ENCODE peak calls at places on chromosomes 3 and 15, in six cellular contexts. P, Q, G, O, C and X are unnamed samples.

GRCh38 chr3:169813757-169814517 is 1.2 kb upstream of the LRRC34 start:
- DNase-seq in Q (no peak), G (peak), O (no peak), P (peak), C (no peak), X (peak)

GRCh38 chr3:112097378-112097777 is 11.2 kb downstream of the C3orf52 start:
- DNase-seq in C (peak), P (no peak), Q (no peak), G (peak), O (peak), X (peak)

GRCh38 chr3:46932455-46933225 is 43.9 kb downstream of the CCDC12 start:
- DNase-seq in G (no peak), Q (no peak), O (no peak), C (no peak), P (no peak), X (no peak)

GRCh38 chr3:188489639-188490405 is 335.9 kb downstream of the LPP start:
- DNase-seq in Q (no peak), C (no peak), P (no peak), G (no peak), O (no peak), X (no peak)

GRCh38 chr15:70160803-70161565 is 63.3 kb upstream of the TLE3 start:
- DNase-seq in Q (no peak), C (no peak), G (no peak), P (no peak), O (no peak), X (no peak)

GRCh38 chr3:44962606-44963393 is 13.2 kb downstream of the ZDHHC3 start:
- DNase-seq in O (no peak), G (no peak), Q (no peak), C (no peak), P (no peak), X (no peak)

GRCh38 chr3:133862161-133862560 is 33.5 kb downstream of the RAB6B start:
- DNase-seq in P (no peak), O (no peak), G (no peak), C (no peak), Q (no peak), X (no peak)

GRCh38 chr3:8816106-8816505 is 46.7 kb upstream of the OXTR start:
- DNase-seq in P (no peak), G (no peak), O (no peak), Q (no peak), C (no peak), X (no peak)

GRCh38 chr15:92527197-92527596 is 128.4 kb downstream of the FAM174B start:
- DNase-seq in G (no peak), Q (no peak), O (no peak), P (no peak), C (no peak), X (peak)

GRCh38 chr15:74535388-74536084 is 5.5 kb upstream of the ARID3B start:
- DNase-seq in O (no peak), Q (no peak), G (no peak), C (no peak), P (no peak), X (no peak)
- TF ChIP-seq JUND in O (no peak), Q (no peak), G (no peak), C (no peak), P (no peak), X (no peak)

DNA sequence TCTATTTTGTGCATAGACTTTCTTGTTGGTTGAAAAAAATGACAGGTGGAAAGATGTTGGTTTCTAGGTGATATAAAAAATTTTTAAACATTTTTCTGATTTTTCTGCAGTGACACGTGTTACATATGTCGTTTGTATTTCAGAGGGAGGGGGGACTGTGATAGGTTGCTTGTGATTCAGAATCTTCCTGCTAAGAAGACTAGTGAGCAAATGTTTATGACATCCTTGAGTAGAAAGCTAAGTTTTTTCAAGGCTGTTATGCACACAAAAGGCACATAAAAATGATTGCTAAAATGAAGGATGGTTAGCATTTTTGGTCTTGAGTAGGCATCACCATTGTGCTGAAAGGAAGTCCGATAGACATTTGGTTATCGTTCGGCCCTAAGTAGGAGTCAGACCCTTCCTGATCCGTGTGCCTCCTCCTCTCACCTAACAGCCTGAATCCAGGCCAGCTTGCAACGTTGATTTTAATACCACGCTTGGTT is 1.5 kb downstream of the ZNF639 start:
- DNase-seq in G (no peak), P (no peak), O (no peak), C (peak), Q (peak), X (no peak)
- TF ChIP-seq JUND in G (no peak), P (no peak), O (no peak), C (no peak), Q (no peak), X (no peak)

DNA sequence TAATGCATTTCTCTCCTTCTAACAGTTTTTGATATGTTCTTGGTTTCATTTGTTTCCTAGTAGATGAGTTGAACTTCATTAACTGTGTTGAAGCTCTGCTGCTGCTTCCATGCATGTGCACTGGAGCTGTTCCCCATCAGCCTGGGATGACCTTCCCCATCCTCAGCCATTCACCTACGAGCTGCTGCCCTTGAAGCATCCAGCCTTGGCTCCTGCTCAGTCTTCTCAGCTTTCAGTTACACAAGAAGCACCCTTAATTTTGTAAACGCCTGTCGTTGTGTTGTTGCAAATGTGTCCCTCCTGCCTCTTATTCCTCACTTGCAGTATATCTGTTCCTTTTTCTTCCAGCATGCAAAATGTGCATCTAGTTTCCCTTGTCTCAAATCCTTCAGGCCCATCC is 8.5 kb upstream of the ZXDC start:
- DNase-seq in G (no peak), C (no peak), Q (no peak), P (no peak), O (no peak), X (no peak)
- TF ChIP-seq JUND in G (no peak), C (no peak), Q (no peak), P (no peak), O (no peak), X (no peak)

DNA sequence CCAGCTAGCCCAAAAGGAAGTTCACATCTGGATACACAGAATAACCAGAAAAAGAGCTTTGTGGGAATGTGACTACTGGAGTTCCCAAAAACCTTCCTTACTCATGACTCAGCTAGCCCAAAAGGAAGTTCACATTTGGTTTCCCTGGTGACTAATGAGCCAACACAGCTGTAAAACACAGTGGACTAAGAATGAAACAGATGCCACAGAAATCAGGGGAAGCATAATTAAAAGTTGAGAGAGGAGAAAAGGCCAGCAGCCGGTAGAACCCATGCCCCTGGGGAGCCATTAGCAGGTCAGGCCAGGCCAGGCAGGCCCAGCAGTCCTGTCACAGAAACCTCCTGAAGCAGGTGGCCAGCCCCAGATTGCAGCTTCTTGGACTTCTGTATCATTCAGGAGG is 130.3 kb downstream of the GHSR start:
- DNase-seq in O (peak), Q (peak), C (no peak), P (peak), G (no peak), X (peak)
- TF ChIP-seq JUND in O (peak), Q (peak), C (no peak), P (peak), G (no peak), X (no peak)

DNA sequence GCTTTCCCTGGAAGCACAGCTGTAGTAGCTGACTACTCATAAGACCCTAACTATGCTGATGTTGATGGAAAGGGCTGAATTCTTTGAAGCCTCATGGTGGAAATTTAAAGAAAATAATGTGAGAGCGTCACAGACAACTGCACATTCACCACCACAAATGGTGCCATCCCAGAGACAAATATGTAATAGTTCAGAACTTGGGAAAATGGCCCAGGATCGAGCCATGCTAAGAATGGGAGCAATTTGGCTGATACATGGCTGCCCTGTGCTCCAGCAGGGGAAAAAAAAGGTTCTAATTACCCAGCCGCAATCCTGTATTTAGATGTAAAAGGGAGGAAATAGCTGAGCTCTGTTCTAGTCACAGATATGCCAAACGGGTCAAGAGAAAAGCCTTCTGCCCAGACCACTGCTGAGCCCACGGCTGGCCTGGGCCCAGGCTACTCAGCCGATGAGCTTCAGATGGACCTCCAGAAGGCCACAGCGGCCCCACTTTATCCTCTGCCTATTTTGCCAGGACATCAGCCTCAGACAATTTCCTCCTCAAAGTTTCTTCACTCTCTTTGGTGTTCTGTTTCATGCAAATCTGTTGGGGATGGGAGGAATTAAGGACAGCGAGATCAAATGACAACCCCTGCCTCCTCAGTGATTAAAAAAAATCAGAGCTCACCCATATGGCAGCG is 54.4 kb upstream of the MEX3B start:
- DNase-seq in C (no peak), P (no peak), O (no peak), G (no peak), Q (no peak), X (no peak)
- TF ChIP-seq JUND in C (no peak), P (no peak), O (no peak), G (no peak), Q (no peak), X (no peak)

GRCh38 chr3:197550489-197550888 is 5.3 kb downstream of the BDH1 start:
- DNase-seq in O (no peak), P (no peak), C (no peak), G (no peak), Q (no peak), X (no peak)
- TF ChIP-seq JUND in O (no peak), P (no peak), C (no peak), G (no peak), Q (no peak), X (no peak)